ENCODE peak calls at places on chromosomes 1 and 21, in ten cellular contexts. S, U, A, Y, W, D, N, F, E and K are unnamed samples.

GRCh38 chr1:228465134-228465533 is 22.0 kb upstream of the RNF187 start:
- DNase-seq in S (no peak), U (no peak), A (no peak), Y (no peak), W (no peak), D (no peak), N (no peak), F (no peak), E (no peak), K (no peak)

GRCh38 chr21:26064506-26064905 is 106.1 kb downstream of the APP start:
- DNase-seq in S (no peak), U (no peak), A (no peak), Y (no peak), W (no peak), D (no peak), N (no peak), F (no peak), E (no peak), K (no peak)

GRCh38 chr1:177645491-177645890 is 324.4 kb downstream of the SEC16B start:
- DNase-seq in S (no peak), U (no peak), A (no peak), Y (no peak), W (no peak), D (no peak), N (no peak), F (no peak), E (no peak), K (no peak)

GRCh38 chr1:14627608-14628489 is 29.4 kb downstream of the KAZN start:
- DNase-seq in S (no peak), U (no peak), A (no peak), Y (no peak), W (no peak), D (no peak), N (peak), F (no peak), E (no peak), K (no peak)

GRCh38 chr1:19433610-19433999 is 51.7 kb downstream of the CAPZB start:
- DNase-seq in S (no peak), U (no peak), A (no peak), Y (no peak), W (no peak), D (no peak), N (no peak), F (no peak), E (no peak), K (no peak)

GRCh38 chr21:45806042-45806441 is 162.5 kb downstream of the PCBP3 start:
- DNase-seq in S (no peak), U (no peak), A (no peak), Y (no peak), W (no peak), D (peak), N (no peak), F (no peak), E (no peak), K (no peak)

GRCh38 chr1:36414384-36414783 is 16.7 kb upstream of the LSM10 start:
- DNase-seq in S (no peak), U (no peak), A (no peak), Y (no peak), W (no peak), D (no peak), N (no peak), F (no peak), E (no peak), K (no peak)

GRCh38 chr1:3692593-3692992 is 40.3 kb downstream of the TP73 start:
- DNase-seq in S (no peak), U (no peak), A (no peak), Y (no peak), W (no peak), D (no peak), N (no peak), F (no peak), E (no peak), K (no peak)

GRCh38 chr1:160972939-160973338 is 18.3 kb upstream of the ITLN2 start:
- DNase-seq in S (no peak), U (no peak), A (no peak), Y (no peak), W (no peak), D (no peak), N (no peak), F (no peak), E (no peak), K (no peak)

GRCh38 chr1:79259390-79260336 is 253.1 kb upstream of the ADGRL4 start:
- DNase-seq in S (peak), U (no peak), A (no peak), Y (no peak), W (no peak), D (no peak), N (peak), F (no peak), E (no peak), K (no peak)

GRCh38 chr1:232675898-232676297 is 46.0 kb upstream of the SIPA1L2 start:
- DNase-seq in S (no peak), U (no peak), A (no peak), Y (no peak), W (no peak), D (no peak), N (no peak), F (no peak), E (no peak), K (no peak)

GRCh38 chr21:41877901-41878830 is 978 bp downstream of the PRDM15 start:
- DNase-seq in S (peak), U (no peak), A (peak), Y (peak), W (peak), D (no peak), N (peak), F (peak), E (no peak), K (no peak)

GRCh38 chr1:32339363-32339978 is 3.4 kb upstream of the MARCKSL1 start:
- DNase-seq in S (peak), U (peak), A (no peak), Y (peak), W (no peak), D (no peak), N (no peak), F (no peak), E (no peak), K (no peak)

GRCh38 chr1:161706116-161706482 is 930 bp upstream of the FCRLA start:
- DNase-seq in S (peak), U (no peak), A (no peak), Y (no peak), W (no peak), D (no peak), N (no peak), F (no peak), E (no peak), K (no peak)

GRCh38 chr1:174258148-174258550 is 98.8 kb downstream of the RABGAP1L start:
- DNase-seq in S (peak), U (no peak), A (peak), Y (no peak), W (no peak), D (no peak), N (peak), F (no peak), E (peak), K (no peak)

GRCh38 chr1:16396591-16396990 is 29.5 kb downstream of the SZRD1 start:
- DNase-seq in S (peak), U (no peak), A (no peak), Y (no peak), W (no peak), D (no peak), N (no peak), F (no peak), E (no peak), K (no peak)

GRCh38 chr1:243924188-243924587 is 74.1 kb upstream of the AKT3 start:
- DNase-seq in S (peak), U (no peak), A (no peak), Y (no peak), W (no peak), D (no peak), N (no peak), F (no peak), E (no peak), K (no peak)

GRCh38 chr1:41915786-41916571 is 2.7 kb downstream of the HIVEP3 start:
- DNase-seq in S (no peak), U (no peak), A (no peak), Y (peak), W (no peak), D (no peak), N (peak), F (no peak), E (peak), K (peak)

GRCh38 chr1:44608141-44608540 is 66.1 kb downstream of the TMEM53 start:
- DNase-seq in S (peak), U (no peak), A (no peak), Y (no peak), W (no peak), D (no peak), N (no peak), F (no peak), E (no peak), K (no peak)

GRCh38 chr1:100151679-100152078 is 18.7 kb downstream of the TRMT13 start:
- DNase-seq in S (no peak), U (no peak), A (no peak), Y (no peak), W (no peak), D (no peak), N (no peak), F (no peak), E (no peak), K (no peak)

GRCh38 chr1:175207971-175208370 is 15.4 kb upstream of the KIAA0040 start:
- DNase-seq in S (no peak), U (no peak), A (no peak), Y (no peak), W (no peak), D (no peak), N (no peak), F (no peak), E (no peak), K (no peak)

GRCh38 chr1:115215703-115216521 is 122.1 kb downstream of the NGF start:
- DNase-seq in S (peak), U (no peak), A (no peak), Y (no peak), W (no peak), D (no peak), N (no peak), F (no peak), E (no peak), K (no peak)

GRCh38 chr1:52153898-52154297 is 12.0 kb downstream of the ZFYVE9 start:
- DNase-seq in S (no peak), U (no peak), A (no peak), Y (no peak), W (no peak), D (no peak), N (no peak), F (no peak), E (no peak), K (no peak)

GRCh38 chr21:25735221-25735894 is 586 bp downstream of the GABPA start:
- DNase-seq in S (peak), U (peak), A (peak), Y (peak), W (peak), D (peak), N (peak), F (peak), E (peak), K (peak)

GRCh38 chr1:56153276-56153675 is 426.1 kb downstream of the PLPP3 start:
- DNase-seq in S (no peak), U (no peak), A (no peak), Y (no peak), W (no peak), D (no peak), N (no peak), F (no peak), E (no peak), K (no peak)

GRCh38 chr1:26112407-26112775 is 767 bp downstream of the PDIK1L start:
- DNase-seq in S (no peak), U (no peak), A (no peak), Y (no peak), W (no peak), D (no peak), N (no peak), F (no peak), E (no peak), K (no peak)

GRCh38 chr21:38219049-38219628 is 37.7 kb upstream of the KCNJ15 start:
- DNase-seq in S (peak), U (peak), A (peak), Y (peak), W (peak), D (peak), N (peak), F (no peak), E (peak), K (peak)

GRCh38 chr1:39177641-39178040 is 26.9 kb upstream of the MACF1 start:
- DNase-seq in S (no peak), U (no peak), A (no peak), Y (no peak), W (no peak), D (no peak), N (no peak), F (no peak), E (no peak), K (no peak)

GRCh38 chr1:43932786-43933385 is 715 bp upstream of the ARTN start:
- DNase-seq in S (peak), U (no peak), A (no peak), Y (no peak), W (no peak), D (no peak), N (no peak), F (no peak), E (no peak), K (no peak)

GRCh38 chr1:217106231-217106630 is 383.0 kb upstream of the ESRRG start:
- DNase-seq in S (no peak), U (no peak), A (no peak), Y (no peak), W (no peak), D (no peak), N (no peak), F (no peak), E (no peak), K (no peak)

GRCh38 chr1:204130989-204131892 is 20.6 kb downstream of the ETNK2 start:
- DNase-seq in S (peak), U (no peak), A (no peak), Y (no peak), W (no peak), D (no peak), N (no peak), F (no peak), E (no peak), K (no peak)

GRCh38 chr1:229434641-229435051 is 752 bp upstream of the ACTA1 start:
- DNase-seq in S (no peak), U (no peak), A (no peak), Y (no peak), W (no peak), D (peak), N (no peak), F (no peak), E (no peak), K (no peak)

GRCh38 chr1:200131551-200132125 is 104.1 kb downstream of the NR5A2 start:
- DNase-seq in S (peak), U (no peak), A (no peak), Y (no peak), W (no peak), D (no peak), N (no peak), F (peak), E (no peak), K (no peak)

GRCh38 chr1:62530516-62531154 is 66.7 kb upstream of the ANGPTL3 start:
- DNase-seq in S (peak), U (no peak), A (no peak), Y (no peak), W (peak), D (peak), N (peak), F (peak), E (no peak), K (peak)

GRCh38 chr1:191963286-191963685 is 195.0 kb upstream of the RGS18 start:
- DNase-seq in S (peak), U (no peak), A (no peak), Y (no peak), W (no peak), D (no peak), N (no peak), F (no peak), E (no peak), K (no peak)

GRCh38 chr1:62180649-62181048 is 14.0 kb upstream of the L1TD1 start:
- DNase-seq in S (peak), U (no peak), A (no peak), Y (no peak), W (peak), D (no peak), N (no peak), F (no peak), E (no peak), K (no peak)